ENCODE peak calls at places on chromosomes 12 and 14, in six cellular contexts. P is HAP-1; M is GM04504; D is activated CD4-positive, alpha-beta T cell treated with anti-CD3 and anti-CD28 coated beads, Interleukin-2, amount 50 U/mL, for 4 hours; W is M059J; C is NCI-H774. N is an unnamed sample.

GRCh38 chr14:56202256-56202655 is 84.0 kb downstream of the PELI2 start:
- DNase-seq in C (no peak), D (no peak), W (no peak), M (no peak), P (no peak), N (no peak)

GRCh38 chr14:61174395-61175386 is 106.4 kb downstream of the TMEM30B start:
- DNase-seq in D (no peak), W (peak; percentile 66), P (no peak), C (no peak), M (no peak), N (no peak)

GRCh38 chr14:105646175-105646574 is 119.8 kb downstream of the TMEM121 start:
- DNase-seq in M (no peak), C (no peak), D (no peak), W (no peak), P (no peak), N (no peak)

GRCh38 chr12:132711169-132711843 is 664 bp downstream of the PGAM5 start:
- DNase-seq in C (no peak), P (peak; percentile 51), W (no peak), D (no peak), M (no peak), N (no peak)

GRCh38 chr12:57280234-57281062 is 29.5 kb upstream of the STAC3 start:
- DNase-seq in W (peak; percentile 90), P (no peak), D (peak; percentile 69), M (peak; percentile 80), C (no peak), N (no peak)

GRCh38 chr12:11648514-11649412 is 711 bp upstream of the ETV6 start:
- DNase-seq in M (peak; percentile 65), P (peak; percentile 78), D (peak; percentile 61), C (peak; percentile 75), W (peak; percentile 90), N (no peak)

GRCh38 chr12:77941396-77941795 is 110.7 kb downstream of the NAV3 start:
- DNase-seq in P (no peak), C (no peak), D (no peak), M (no peak), W (peak; percentile 64), N (no peak)

GRCh38 chr12:64665506-64665905 is 55.2 kb downstream of the RASSF3 start:
- DNase-seq in P (no peak), W (no peak), D (no peak), M (no peak), C (peak; percentile 45), N (no peak)

GRCh38 chr12:93773122-93773871 is 96.1 kb downstream of the CRADD start:
- DNase-seq in D (peak; percentile 57), P (no peak), C (no peak), M (no peak), W (peak; percentile 73), N (no peak)

GRCh38 chr12:33759279-33759678 is 263.0 kb upstream of the ALG10 start:
- DNase-seq in D (no peak), P (no peak), W (no peak), C (no peak), M (no peak), N (no peak)

GRCh38 chr12:104722541-104723534 is 235.3 kb downstream of the SLC41A2 start:
- DNase-seq in M (no peak), W (no peak), D (no peak), C (no peak), P (no peak), N (no peak)

GRCh38 chr12:89525002-89525823 is 617 bp upstream of the GALNT4 start:
- DNase-seq in P (peak; percentile 61), M (no peak), W (peak; percentile 47), C (peak; percentile 58), D (peak; percentile 17), N (no peak)

GRCh38 chr12:46267618-46268348 is 1.1 kb downstream of the SLC38A1 start:
- DNase-seq in C (peak; percentile 52), P (peak; percentile 45), M (no peak), W (peak; percentile 61), D (peak; percentile 35), N (no peak)

GRCh38 chr12:115323223-115323905 is 639.4 kb upstream of the TBX3 start:
- DNase-seq in P (no peak), M (peak; percentile 36), W (peak; percentile 78), C (no peak), D (no peak), N (no peak)

GRCh38 chr12:131196220-131196619 is 242.5 kb downstream of the ADGRD1 start:
- DNase-seq in M (no peak), W (no peak), P (no peak), C (no peak), D (no peak), N (no peak)

GRCh38 chr12:59780605-59781135 is 184.8 kb downstream of the SLC16A7 start:
- DNase-seq in M (no peak), C (no peak), P (no peak), D (no peak), W (peak; percentile 45), N (no peak)

GRCh38 chr12:4346931-4347330 is 25.9 kb downstream of the TIGAR start:
- DNase-seq in C (peak; percentile 9), W (no peak), D (no peak), M (no peak), P (no peak), N (no peak)

GRCh38 chr12:115756271-115756670 is 521.2 kb downstream of the MED13L start:
- DNase-seq in D (no peak), C (no peak), W (no peak), M (no peak), P (no peak), N (no peak)

GRCh38 chr12:100156731-100157426 is 14.2 kb upstream of the BLTP3B start:
- DNase-seq in D (no peak), C (no peak), P (no peak), M (no peak), W (no peak), N (no peak)

GRCh38 chr12:108918206-108918605 is 38.3 kb downstream of the DAO start:
- DNase-seq in M (no peak), C (no peak), W (no peak), D (no peak), P (no peak), N (no peak)

GRCh38 chr14:105468621-105469241 is 5.9 kb upstream of the CRIP2 start:
- DNase-seq in W (no peak), D (no peak), P (no peak), M (no peak), C (no peak), N (no peak)

GRCh38 chr12:6974180-6974579 is 3.5 kb downstream of the EMG1 start:
- DNase-seq in C (no peak), P (no peak), D (no peak), W (no peak), M (no peak), N (no peak)

N was measured in esophagus squamous epithelium.